ENCODE peak calls at places on chromosomes 2 and 18, in four cellular contexts. B, N, J and I are unnamed samples. For H3K36me3, the result is how much of the 10 kb centered on the place peaks cover.

GRCh38 chr2:205366336-205367060 is 315.8 kb upstream of the NRP2 start:
- DNase-seq in B (no peak), J (no peak), N (no peak), I (no peak)

GRCh38 chr2:229780856-229781773 is 66.8 kb upstream of the DNER start:
- DNase-seq in N (no peak), J (no peak), B (no peak), I (no peak)

GRCh38 chr2:20350105-20350712 is 435 bp downstream of the PUM2 start:
- DNase-seq in J (no peak), B (peak), N (no peak), I (peak)

GRCh38 chr2:1153959-1154358 is 203.3 kb downstream of the SNTG2 start:
- DNase-seq in N (no peak), B (no peak), J (peak), I (no peak)

GRCh38 chr18:26215247-26215970 is 10.8 kb upstream of the TAF4B start:
- DNase-seq in B (no peak), N (peak), J (no peak), I (peak)

GRCh38 chr2:203993560-203993959 is 57.0 kb downstream of the ICOS start:
- DNase-seq in J (no peak), B (no peak), N (no peak), I (no peak)

GRCh38 chr2:206585335-206585734 is 57.0 kb upstream of the FAM237A start:
- DNase-seq in J (no peak), B (no peak), N (no peak), I (no peak)

GRCh38 chr18:10441472-10441871 is 13.0 kb upstream of the APCDD1 start:
- DNase-seq in N (no peak), J (no peak), B (no peak), I (no peak)

GRCh38 chr18:4636957-4637356 is 181.8 kb upstream of the DLGAP1 start:
- DNase-seq in J (no peak), B (no peak), N (no peak), I (no peak)

GRCh38 chr2:47223980-47224379 is 68.9 kb upstream of the STPG4 start:
- DNase-seq in B (no peak), J (no peak), N (no peak), I (no peak)

GRCh38 chr2:47230418-47230817 is 75.3 kb upstream of the STPG4 start:
- DNase-seq in N (no peak), J (peak), B (no peak), I (no peak)

GRCh38 chr2:47226124-47227040 is 71.3 kb upstream of the STPG4 start:
- DNase-seq in N (no peak), B (no peak), J (no peak), I (no peak)

GRCh38 chr2:47225061-47225783 is 70.1 kb upstream of the STPG4 start:
- DNase-seq in B (peak), J (peak), N (no peak), I (no peak)

GRCh38 chr2:47227532-47228166 is 72.5 kb upstream of the STPG4 start:
- DNase-seq in B (no peak), N (no peak), J (no peak), I (no peak)
- H3K4me3 ChIP-seq in B (no peak), N (no peak), J (no peak), I (no peak)

GRCh38 chr2:28338754-28339325 is 53.8 kb upstream of the FOSL2 start:
- DNase-seq in N (no peak), B (no peak), J (no peak), I (no peak)
- H3K27ac ChIP-seq in N (no peak), B (no peak), J (peak), I (no peak)

GRCh38 chr18:13760047-13760446 is 33.6 kb downstream of the RNMT start:
- DNase-seq in B (no peak), J (no peak), N (no peak), I (no peak)
- H3K36me3 ChIP-seq in B (under half), J (half or more), N (under half), I (under half)

GRCh38 chr2:170822885-170823799 is 6.5 kb downstream of the GAD1 start:
- DNase-seq in B (no peak), N (no peak), J (no peak), I (no peak)
- H3K4me3 ChIP-seq in B (no peak), N (peak), J (peak), I (peak)

DNA sequence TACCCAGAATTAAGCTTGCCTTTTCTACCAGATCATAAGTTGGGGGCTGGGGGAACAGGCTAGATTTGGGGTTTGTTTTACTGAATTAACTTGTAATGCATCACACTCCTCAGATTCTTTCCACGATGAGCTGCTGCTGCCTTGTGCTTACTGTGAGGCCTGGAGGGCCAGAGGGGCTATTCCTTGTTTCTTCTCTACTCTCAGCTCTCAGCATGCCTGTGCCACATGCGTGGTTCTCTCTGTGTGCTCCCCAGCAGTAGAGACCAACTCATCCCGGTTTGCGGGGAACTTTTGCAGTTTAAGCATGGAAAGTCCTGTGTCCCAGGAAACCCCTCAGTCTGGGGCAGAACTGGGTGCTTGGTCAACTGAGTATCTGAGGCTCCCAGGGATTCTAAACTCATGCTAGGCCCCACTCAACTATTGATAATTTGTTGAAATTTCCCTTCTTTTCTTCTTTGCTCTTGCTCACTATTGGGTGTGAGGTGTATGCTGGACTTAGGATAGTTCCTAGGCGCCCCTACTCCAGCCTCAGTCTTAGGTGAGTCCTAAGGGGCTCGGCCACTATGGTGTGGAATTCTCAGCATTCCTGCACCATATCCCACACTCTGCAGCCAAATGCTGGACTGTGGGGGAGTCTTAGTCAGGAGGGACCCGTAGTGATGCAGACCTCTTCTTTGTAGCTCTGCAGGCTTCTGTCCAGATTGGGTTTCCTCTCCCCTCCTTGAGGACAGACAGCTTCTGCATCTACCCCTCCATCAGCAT is 63.1 kb downstream of the SRD5A2 start:
- DNase-seq in J (no peak), B (no peak), N (no peak), I (no peak)
- H3K27ac ChIP-seq in J (no peak), B (no peak), N (no peak), I (no peak)

GRCh38 chr2:181923123-181923522 is 31.6 kb downstream of the ITPRID2 start:
- DNase-seq in J (no peak), B (no peak), N (no peak), I (no peak)
- H3K36me3 ChIP-seq in J (half or more), B (under half), N (under half), I (under half)

GRCh38 chr18:62989195-62989594 is 273.9 kb downstream of the PHLPP1 start:
- DNase-seq in J (no peak), B (no peak), N (no peak), I (no peak)
- H3K4me3 ChIP-seq in J (no peak), B (no peak), N (no peak), I (no peak)

DNA sequence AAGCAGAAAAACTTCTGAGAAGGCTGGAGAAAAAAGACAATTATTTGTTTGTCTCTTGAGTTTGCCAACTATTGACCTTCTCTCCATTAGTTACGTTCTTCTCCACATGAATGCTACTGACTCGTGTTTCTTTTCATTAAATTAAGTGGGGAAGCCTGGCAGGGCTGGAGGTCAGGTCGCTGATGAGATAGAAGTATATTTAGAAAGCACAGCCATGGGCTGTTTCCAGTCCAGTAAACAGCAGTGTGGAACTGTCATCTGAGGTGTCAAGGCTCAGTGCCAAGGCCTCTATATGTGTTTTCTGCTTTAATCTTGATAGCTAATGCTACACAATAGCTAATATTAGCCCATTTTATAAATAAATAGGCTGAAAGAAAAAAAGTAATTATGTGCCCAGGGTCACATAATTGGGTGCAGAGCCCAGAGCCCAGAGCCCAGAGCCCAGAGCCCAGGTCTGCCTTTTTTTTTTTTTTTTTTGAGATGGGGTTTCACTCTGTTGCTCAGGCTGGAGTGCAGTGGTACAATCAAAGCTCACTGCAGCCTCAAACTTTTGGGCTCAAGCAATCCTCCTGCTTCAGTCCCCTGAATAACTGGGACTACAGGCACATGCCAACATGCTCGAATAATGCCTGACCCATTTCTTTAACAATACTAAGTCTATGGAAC is 6.3 kb downstream of the MSGN1 start:
- DNase-seq in N (no peak), B (no peak), J (no peak), I (no peak)
- H3K27ac ChIP-seq in N (no peak), B (no peak), J (no peak), I (no peak)